ENCODE peak calls at places on chromosomes 1 and 21, in ten cellular contexts. I is H9, O is mammary epithelial cell, H is BJ, R is glutamatergic neuron, Y is brain microvascular endothelial cell, T is adrenal gland, G is AG10803, X is cardiac muscle cell, E is thoracic aorta. A is an unnamed sample.

GRCh38 chr1:32486463-32487113 is 21.7 kb downstream of the ZBTB8B start:
- DNase-seq in I (no peak), O (no peak), H (no peak), R (no peak), Y (no peak), T (no peak), G (no peak), X (no peak), E (no peak), A (no peak)

GRCh38 chr1:95653598-95653997 is 419.6 kb downstream of the RWDD3 start:
- DNase-seq in I (no peak), O (no peak), H (no peak), R (no peak), Y (no peak), T (no peak), G (no peak), X (no peak), E (no peak), A (no peak)

GRCh38 chr1:184210048-184210447 is 158.5 kb downstream of the TSEN15 start:
- DNase-seq in I (no peak), O (no peak), H (peak; percentile 47), R (no peak), Y (no peak), T (peak; percentile 79), G (peak; percentile 96), X (peak; percentile 44), E (no peak), A (peak; percentile 23)

GRCh38 chr1:61092643-61093042 is 10.3 kb downstream of the NFIA start:
- DNase-seq in I (no peak), O (no peak), H (no peak), R (no peak), Y (no peak), T (no peak), G (no peak), X (no peak), E (no peak), A (no peak)

GRCh38 chr1:239717097-239718051 is 331.0 kb downstream of the CHRM3 start:
- DNase-seq in I (no peak), O (no peak), H (no peak), R (no peak), Y (peak; percentile 30), T (no peak), G (no peak), X (no peak), E (no peak), A (no peak)

GRCh38 chr1:181784039-181784683 is 277.4 kb downstream of the ZNF648 start:
- DNase-seq in I (no peak), O (no peak), H (no peak), R (no peak), Y (no peak), T (no peak), G (no peak), X (no peak), E (no peak), A (no peak)

GRCh38 chr1:67687649-67688048 is 2.6 kb downstream of the GADD45A start:
- DNase-seq in I (no peak), O (peak; percentile 34), H (no peak), R (no peak), Y (peak; percentile 49), T (no peak), G (peak; percentile 90), X (no peak), E (no peak), A (no peak)

GRCh38 chr1:10838541-10838940 is 42.1 kb upstream of the CASZ1 start:
- DNase-seq in I (no peak), O (no peak), H (no peak), R (no peak), Y (no peak), T (no peak), G (no peak), X (no peak), E (no peak), A (no peak)

GRCh38 chr1:52856026-52856425 is 13.5 kb downstream of the ZYG11A start:
- DNase-seq in I (no peak), O (peak; percentile 49), H (no peak), R (no peak), Y (no peak), T (no peak), G (no peak), X (no peak), E (no peak), A (no peak)

GRCh38 chr1:226149806-226150205 is 36.7 kb downstream of the ACBD3 start:
- DNase-seq in I (no peak), O (no peak), H (no peak), R (no peak), Y (no peak), T (no peak), G (peak; percentile 44), X (no peak), E (no peak), A (no peak)

GRCh38 chr1:27366113-27366410 is 699 bp downstream of the MAP3K6 start:
- DNase-seq in I (peak; percentile 88), O (no peak), H (peak; percentile 14), R (peak; percentile 89), Y (peak; percentile 70), T (peak; percentile 91), G (peak; percentile 63), X (peak; percentile 89), E (peak; percentile 56), A (no peak)

GRCh38 chr21:31707499-31707898 is 24.4 kb downstream of the SCAF4 start:
- DNase-seq in I (no peak), O (no peak), H (no peak), R (no peak), Y (no peak), T (no peak), G (no peak), X (no peak), E (no peak), A (no peak)

GRCh38 chr1:108190001-108190634 is 10.0 kb downstream of the SLC25A24 start:
- DNase-seq in I (no peak), O (no peak), H (no peak), R (no peak), Y (no peak), T (no peak), G (no peak), X (no peak), E (no peak), A (no peak)

GRCh38 chr1:55352080-55352800 is 137.1 kb upstream of the USP24 start:
- DNase-seq in I (no peak), O (no peak), H (no peak), R (no peak), Y (no peak), T (no peak), G (peak; percentile 71), X (no peak), E (no peak), A (no peak)

GRCh38 chr1:17316704-17317103 is 8.7 kb downstream of the PADI4 start:
- DNase-seq in I (no peak), O (no peak), H (no peak), R (no peak), Y (no peak), T (no peak), G (no peak), X (no peak), E (no peak), A (no peak)

GRCh38 chr1:107964397-107965111 is 426 bp downstream of the VAV3 start:
- DNase-seq in I (peak; percentile 71), O (peak; percentile 53), H (no peak), R (peak; percentile 35), Y (no peak), T (no peak), G (peak; percentile 3), X (no peak), E (no peak), A (no peak)

GRCh38 chr1:153271711-153272110 is 12.2 kb downstream of the LORICRIN start:
- DNase-seq in I (no peak), O (no peak), H (no peak), R (no peak), Y (no peak), T (no peak), G (no peak), X (no peak), E (no peak), A (no peak)

GRCh38 chr1:93723101-93723500 is 41.5 kb upstream of the BCAR3 start:
- DNase-seq in I (no peak), O (no peak), H (no peak), R (no peak), Y (no peak), T (no peak), G (peak; percentile 47), X (no peak), E (no peak), A (no peak)

DNA sequence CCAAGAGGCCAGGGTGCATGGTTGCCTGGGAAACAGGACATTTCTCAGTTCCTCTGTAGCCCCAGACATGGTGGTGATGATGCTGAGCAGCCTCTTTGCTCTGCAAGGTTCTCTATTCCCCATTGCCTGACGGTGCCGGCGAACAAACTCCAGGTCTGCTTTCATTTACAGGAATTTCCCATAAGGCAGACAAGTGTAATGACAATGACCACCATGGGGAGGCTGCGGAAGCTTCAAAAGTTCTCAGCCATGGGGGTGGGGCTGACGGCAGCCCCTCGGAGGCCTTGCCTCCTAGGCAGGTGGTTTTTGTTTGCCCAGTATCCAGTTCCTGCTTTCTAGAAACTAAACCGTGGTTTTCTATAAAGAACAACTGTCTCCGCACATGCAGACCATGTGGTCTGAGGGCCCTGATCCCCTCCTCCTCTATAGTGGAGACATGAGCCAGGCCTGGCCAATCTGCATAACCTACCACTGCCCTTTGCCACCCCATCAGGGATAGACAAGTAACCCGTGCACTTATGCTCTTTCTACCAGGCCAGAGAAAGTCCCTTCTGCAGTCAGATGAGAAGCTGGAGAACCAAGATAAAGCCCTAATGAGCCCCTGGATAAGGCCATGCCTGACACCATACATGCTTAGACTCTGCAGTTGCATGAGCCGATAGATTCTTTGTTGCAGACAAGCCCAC is 54.0 kb downstream of the LDLRAD2 start:
- DNase-seq in I (peak; percentile 74), O (no peak), H (no peak), R (no peak), Y (no peak), T (no peak), G (no peak), X (peak; percentile 37), E (no peak), A (no peak)
- TF ChIP-seq CTCF in I (peak; percentile 46), O (no peak), H (no peak), R (peak; percentile 23), Y (peak; percentile 31), T (no peak), G (no peak), X (no peak), E (no peak), A (no peak)

GRCh38 chr21:40074710-40075109 is 207.5 kb downstream of the PCP4 start:
- DNase-seq in I (no peak), O (no peak), H (no peak), R (no peak), Y (no peak), T (no peak), G (no peak), X (no peak), E (no peak), A (no peak)
- TF ChIP-seq CTCF in I (no peak), O (no peak), H (no peak), R (no peak), Y (no peak), T (no peak), G (no peak), X (no peak), E (no peak), A (no peak)

GRCh38 chr1:3900969-3901529 is 977 bp upstream of the C1orf174 start:
- DNase-seq in I (peak; percentile 97), O (peak; percentile 95), H (peak; percentile 77), R (peak; percentile 97), Y (peak; percentile 96), T (peak; percentile 99), G (peak; percentile 94), X (peak; percentile 98), E (peak; percentile 92), A (peak; percentile 51)
- TF ChIP-seq CTCF in I (no peak), O (no peak), H (no peak), R (no peak), Y (no peak), T (no peak), G (no peak), X (no peak), E (no peak), A (no peak)

GRCh38 chr1:99527078-99527477 is 118.8 kb upstream of the PALMD start:
- DNase-seq in I (no peak), O (no peak), H (no peak), R (no peak), Y (no peak), T (no peak), G (peak; percentile 34), X (peak; percentile 6), E (no peak), A (no peak)
- TF ChIP-seq CTCF in I (peak; percentile 52), O (peak; percentile 50), H (peak; percentile 49), R (no peak), Y (peak; percentile 21), T (peak; percentile 44), G (peak; percentile 53), X (peak; percentile 41), E (no peak), A (peak; percentile 9)

A was measured in AG04449.